ENCODE peak calls at places on chromosomes 3 and 15, in four cellular contexts. One of them, this sample, is unnamed.

GRCh38 chr3:57179580-57180410 is 14.6 kb upstream of the IL17RD start:
- DNase-seq in HT-29: peak
- DNase-seq in HS-5: no peak
- DNase-seq in T-helper 17 cell: no peak
- DNase-seq in this sample: peak

GRCh38 chr3:127490271-127491023 is 100.1 kb downstream of the TPRA1 start:
- DNase-seq in HT-29: no peak
- DNase-seq in HS-5: no peak
- DNase-seq in T-helper 17 cell: no peak
- DNase-seq in this sample: no peak

GRCh38 chr15:70179309-70179892 is 81.7 kb upstream of the TLE3 start:
- DNase-seq in HT-29: no peak
- DNase-seq in HS-5: no peak
- DNase-seq in T-helper 17 cell: no peak
- DNase-seq in this sample: no peak

GRCh38 chr15:38325290-38325990 is 72.8 kb downstream of the SPRED1 start:
- DNase-seq in HT-29: no peak
- DNase-seq in HS-5: no peak
- DNase-seq in T-helper 17 cell: no peak
- DNase-seq in this sample: no peak

GRCh38 chr3:114404590-114404989 is 110.8 kb downstream of the TIGIT start:
- DNase-seq in HT-29: no peak
- DNase-seq in HS-5: no peak
- DNase-seq in T-helper 17 cell: no peak
- DNase-seq in this sample: no peak

GRCh38 chr15:90939756-90940155 is 4.7 kb downstream of the UNC45A start:
- DNase-seq in HT-29: no peak
- DNase-seq in HS-5: no peak
- DNase-seq in T-helper 17 cell: no peak
- DNase-seq in this sample: no peak

GRCh38 chr3:156471431-156471830 is 83.5 kb downstream of the SSR3 start:
- DNase-seq in HT-29: no peak
- DNase-seq in HS-5: no peak
- DNase-seq in T-helper 17 cell: no peak
- DNase-seq in this sample: no peak

GRCh38 chr3:135083179-135083578 is 288.1 kb downstream of the EPHB1 start:
- DNase-seq in HT-29: no peak
- DNase-seq in HS-5: no peak
- DNase-seq in T-helper 17 cell: no peak
- DNase-seq in this sample: no peak

GRCh38 chr15:50051811-50052419 is 67.1 kb downstream of the ATP8B4 start:
- DNase-seq in HT-29: peak
- DNase-seq in HS-5: peak
- DNase-seq in T-helper 17 cell: no peak
- DNase-seq in this sample: no peak

GRCh38 chr3:132753946-132754345 is 31.7 kb upstream of the NPHP3 start:
- DNase-seq in HT-29: no peak
- DNase-seq in HS-5: no peak
- DNase-seq in T-helper 17 cell: no peak
- DNase-seq in this sample: no peak

GRCh38 chr3:180657094-180657493 is 22.2 kb downstream of the CCDC39 start:
- DNase-seq in HT-29: no peak
- DNase-seq in HS-5: no peak
- DNase-seq in T-helper 17 cell: no peak
- DNase-seq in this sample: no peak

GRCh38 chr3:102258666-102259227 is 176.1 kb upstream of the ZPLD1 start:
- DNase-seq in HT-29: no peak
- DNase-seq in HS-5: no peak
- DNase-seq in T-helper 17 cell: no peak
- DNase-seq in this sample: no peak

GRCh38 chr15:20353966-20354883 is 187.4 kb downstream of the GOLGA6L6 start:
- DNase-seq in HT-29: no peak
- DNase-seq in HS-5: no peak
- DNase-seq in T-helper 17 cell: no peak
- DNase-seq in this sample: no peak

GRCh38 chr15:90482124-90483011 is 47.4 kb upstream of the CRTC3 start:
- DNase-seq in HT-29: peak
- DNase-seq in HS-5: no peak
- DNase-seq in T-helper 17 cell: no peak
- DNase-seq in this sample: peak

GRCh38 chr3:42701371-42702065 is 1.1 kb downstream of the HHATL start:
- DNase-seq in HT-29: peak
- DNase-seq in HS-5: no peak
- DNase-seq in T-helper 17 cell: peak
- DNase-seq in this sample: peak

GRCh38 chr3:46406440-46406785 is 453 bp downstream of the CCR5AS start:
- DNase-seq in HT-29: no peak
- DNase-seq in HS-5: no peak
- DNase-seq in T-helper 17 cell: no peak
- DNase-seq in this sample: no peak

GRCh38 chr3:128337305-128337704 is 129.4 kb downstream of the DNAJB8 start:
- DNase-seq in HT-29: no peak
- DNase-seq in HS-5: no peak
- DNase-seq in T-helper 17 cell: no peak
- DNase-seq in this sample: no peak

GRCh38 chr15:45378149-45378912 is at the start of gene GATM:
- DNase-seq in HT-29: no peak
- DNase-seq in HS-5: peak
- DNase-seq in T-helper 17 cell: no peak
- DNase-seq in this sample: no peak

GRCh38 chr3:109702252-109702651 is 364.9 kb upstream of the DPPA4 start:
- DNase-seq in HT-29: no peak
- DNase-seq in HS-5: peak
- DNase-seq in T-helper 17 cell: no peak
- DNase-seq in this sample: no peak

GRCh38 chr15:56241374-56242085 is 2.1 kb downstream of the RFX7 start:
- DNase-seq in HT-29: no peak
- DNase-seq in HS-5: no peak
- DNase-seq in T-helper 17 cell: no peak
- DNase-seq in this sample: no peak

GRCh38 chr15:30903497-30904187 is at the start of gene FAN1:
- DNase-seq in HT-29: peak
- DNase-seq in HS-5: peak
- DNase-seq in T-helper 17 cell: peak
- DNase-seq in this sample: peak

GRCh38 chr3:171297951-171298350 is 162.3 kb downstream of the TNIK start:
- DNase-seq in HT-29: no peak
- DNase-seq in HS-5: no peak
- DNase-seq in T-helper 17 cell: no peak
- DNase-seq in this sample: no peak

GRCh38 chr3:146077181-146077580 is 83.8 kb downstream of the PLOD2 start:
- DNase-seq in HT-29: no peak
- DNase-seq in HS-5: no peak
- DNase-seq in T-helper 17 cell: no peak
- DNase-seq in this sample: no peak

GRCh38 chr15:63050737-63051700 is 8.5 kb downstream of the TPM1 start:
- DNase-seq in HT-29: peak
- DNase-seq in HS-5: no peak
- DNase-seq in T-helper 17 cell: no peak
- DNase-seq in this sample: peak

GRCh38 chr15:52392008-52392687 is 96.5 kb upstream of the MYO5C start:
- DNase-seq in HT-29: no peak
- DNase-seq in HS-5: peak
- DNase-seq in T-helper 17 cell: no peak
- DNase-seq in this sample: no peak

GRCh38 chr3:175222356-175222755 is 363.2 kb downstream of the NAALADL2 start:
- DNase-seq in HT-29: no peak
- DNase-seq in HS-5: no peak
- DNase-seq in T-helper 17 cell: no peak
- DNase-seq in this sample: no peak

GRCh38 chr15:25181290-25182097 is 226.7 kb downstream of the SNRPN start:
- DNase-seq in HT-29: no peak
- DNase-seq in HS-5: no peak
- DNase-seq in T-helper 17 cell: peak
- DNase-seq in this sample: no peak

GRCh38 chr3:164450276-164450905 is 627.9 kb downstream of the SI start:
- DNase-seq in HT-29: no peak
- DNase-seq in HS-5: peak
- DNase-seq in T-helper 17 cell: no peak
- DNase-seq in this sample: no peak

GRCh38 chr15:27271258-27271657 is 300.3 kb downstream of the GABRG3 start:
- DNase-seq in HT-29: no peak
- DNase-seq in HS-5: no peak
- DNase-seq in T-helper 17 cell: no peak
- DNase-seq in this sample: peak

GRCh38 chr3:118000219-118000618 is 1034.4 kb downstream of the IGSF11 start:
- DNase-seq in HT-29: no peak
- DNase-seq in HS-5: no peak
- DNase-seq in T-helper 17 cell: no peak
- DNase-seq in this sample: no peak